ENCODE peak calls at places on chromosomes 7 and 10, in four cellular contexts. Z is brain microvascular endothelial cell, D is neural progenitor cell, U is spleen. T is an unnamed sample.
A peak's percentile ranks its signal among the peaks of the same experiment; 100 is the strongest.

GRCh38 chr10:11236234-11236633 is 218.6 kb downstream of the CELF2 start:
- DNase-seq in Z (no peak), U (no peak), D (no peak), T (no peak)

GRCh38 chr7:4726051-4726450 is 44.0 kb downstream of the FOXK1 start:
- DNase-seq in D (no peak), U (no peak), Z (no peak), T (no peak)

GRCh38 chr7:132059141-132059540 is 502.7 kb upstream of the PODXL start:
- DNase-seq in D (no peak), Z (no peak), U (no peak), T (no peak)

GRCh38 chr7:5472432-5473315 is 49.0 kb upstream of the TNRC18 start:
- DNase-seq in Z (no peak), U (no peak), D (no peak), T (no peak)

GRCh38 chr10:64175271-64175962 is 654.2 kb downstream of the REEP3 start:
- DNase-seq in U (no peak), D (no peak), Z (no peak), T (no peak)

GRCh38 chr10:86359111-86359510 is 7.5 kb downstream of the GRID1 start:
- DNase-seq in Z (no peak), U (peak; percentile 35), D (no peak), T (no peak)

GRCh38 chr7:155340721-155341120 is 43.0 kb downstream of the INSIG1 start:
- DNase-seq in D (no peak), U (no peak), Z (no peak), T (no peak)

GRCh38 chr10:32151876-32152275 is 95.7 kb upstream of the KIF5B start:
- DNase-seq in D (no peak), U (no peak), Z (peak; percentile 5), T (no peak)

GRCh38 chr7:87218941-87219544 is 489 bp downstream of the TMEM243 start:
- DNase-seq in Z (no peak), U (peak; percentile 89), D (peak; percentile 61), T (peak; percentile 63)

GRCh38 chr10:7563770-7564169 is 103.0 kb downstream of the ITIH5 start:
- DNase-seq in U (no peak), Z (no peak), D (no peak), T (no peak)

GRCh38 chr7:151017953-151018420 is 6.3 kb downstream of the ATG9B start:
- DNase-seq in Z (peak; percentile 35), D (peak; percentile 90), U (peak; percentile 94), T (peak; percentile 81)

GRCh38 chr7:22633286-22633953 is 93.6 kb upstream of the IL6 start:
- DNase-seq in Z (no peak), U (no peak), D (no peak), T (no peak)

GRCh38 chr7:196778-197321 is 4.5 kb downstream of the FAM20C start:
- DNase-seq in D (no peak), U (no peak), Z (no peak), T (no peak)

GRCh38 chr7:195830-196128 is 3.4 kb downstream of the FAM20C start:
- DNase-seq in D (no peak), U (no peak), Z (no peak), T (no peak)

GRCh38 chr7:196283-196682 is 3.9 kb downstream of the FAM20C start:
- DNase-seq in U (no peak), Z (no peak), D (no peak), T (no peak)

GRCh38 chr7:199465-200249 is 7.3 kb downstream of the FAM20C start:
- DNase-seq in D (peak; percentile 62), Z (no peak), U (no peak), T (no peak)

DNA sequence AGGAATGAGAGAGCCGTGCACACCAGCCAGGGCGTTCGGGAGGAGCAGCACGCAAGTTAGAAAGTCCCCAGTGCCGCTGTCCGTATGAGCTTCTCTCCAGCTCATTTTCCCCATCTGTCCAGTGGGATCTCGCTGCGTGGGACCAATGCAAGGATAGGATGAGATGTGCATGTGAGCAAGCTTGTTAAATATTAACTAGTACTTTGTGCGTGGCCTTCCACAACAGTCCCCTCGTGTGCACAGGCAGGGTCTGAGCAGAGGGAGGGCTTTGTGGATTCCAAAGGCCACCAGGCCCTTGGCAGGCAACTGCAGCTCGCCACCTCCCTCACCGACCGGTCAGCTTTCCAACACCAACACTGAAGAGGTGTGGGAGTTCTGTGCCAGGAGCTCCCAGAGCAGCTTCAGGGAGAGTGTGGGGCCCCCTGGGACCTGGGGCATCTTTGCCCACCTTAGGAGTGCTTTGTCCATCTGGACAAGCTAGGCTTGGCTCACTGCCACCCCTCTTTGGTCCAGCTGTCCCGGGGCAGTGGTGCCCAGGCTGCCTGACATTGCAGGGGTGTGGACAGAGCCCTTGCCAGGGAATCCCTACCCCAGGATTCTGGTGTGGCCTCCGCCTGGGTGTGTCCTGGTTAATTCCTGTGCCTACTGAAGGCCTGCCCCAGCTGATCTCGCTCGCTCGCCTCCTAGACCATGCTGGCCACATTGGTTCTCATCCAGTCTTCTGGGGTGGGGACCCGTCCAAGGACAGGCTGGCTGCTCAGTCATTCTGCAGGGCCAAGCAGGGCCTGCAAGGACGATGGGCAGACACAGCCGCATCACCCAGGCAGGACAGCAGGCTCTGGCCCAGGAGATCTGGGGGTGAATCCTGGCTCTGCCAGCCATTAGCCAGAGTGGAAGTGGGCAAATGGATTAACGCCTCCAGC is 5.3 kb downstream of the FAM20C start:
- DNase-seq in D (no peak), U (no peak), Z (no peak), T (no peak)
- H3K36me3 ChIP-seq in D (no peaks in the 10 kb centered on the region), U (no peaks in the 10 kb centered on the region), Z (peaks cover 66% of the 10 kb centered on the region), T (no peaks in the 10 kb centered on the region)

GRCh38 chr7:23811540-23811939 is 101.5 kb downstream of the STK31 start:
- DNase-seq in D (no peak), Z (no peak), U (no peak), T (no peak)
- H3K4me3 ChIP-seq in D (no peak overlapping the region), Z (no peak overlapping the region), U (no peak overlapping the region), T (no peak overlapping the region)

GRCh38 chr7:121099572-121099971 is 111.1 kb downstream of the CPED1 start:
- DNase-seq in D (peak; percentile 28), U (no peak), Z (no peak), T (no peak)
- TF ChIP-seq CTCF in D (peak; percentile 41), U (no peak), Z (peak; percentile 46), T (no peak)

GRCh38 chr10:350981-351501 is 215.8 kb downstream of the ZMYND11 start:
- DNase-seq in U (peak; percentile 69), D (no peak), Z (no peak), T (no peak)
- H3K36me3 ChIP-seq in U (peaks cover 19% of the 10 kb centered on the region), D (no peaks in the 10 kb centered on the region), Z (peaks cover 7% of the 10 kb centered on the region), T (no peaks in the 10 kb centered on the region)

GRCh38 chr10:114498413-114499111 is 94.3 kb upstream of the AFAP1L2 start:
- DNase-seq in D (no peak), U (no peak), Z (no peak), T (no peak)

GRCh38 chr10:114501650-114502049 is 97.3 kb upstream of the AFAP1L2 start:
- DNase-seq in D (no peak), Z (no peak), U (no peak), T (no peak)

GRCh38 chr10:114500643-114501042 is 96.3 kb upstream of the AFAP1L2 start:
- DNase-seq in U (no peak), D (no peak), Z (no peak), T (no peak)

GRCh38 chr10:114499630-114500190 is 95.4 kb upstream of the AFAP1L2 start:
- DNase-seq in U (peak; percentile 81), Z (no peak), D (no peak), T (peak; percentile 76)

DNA sequence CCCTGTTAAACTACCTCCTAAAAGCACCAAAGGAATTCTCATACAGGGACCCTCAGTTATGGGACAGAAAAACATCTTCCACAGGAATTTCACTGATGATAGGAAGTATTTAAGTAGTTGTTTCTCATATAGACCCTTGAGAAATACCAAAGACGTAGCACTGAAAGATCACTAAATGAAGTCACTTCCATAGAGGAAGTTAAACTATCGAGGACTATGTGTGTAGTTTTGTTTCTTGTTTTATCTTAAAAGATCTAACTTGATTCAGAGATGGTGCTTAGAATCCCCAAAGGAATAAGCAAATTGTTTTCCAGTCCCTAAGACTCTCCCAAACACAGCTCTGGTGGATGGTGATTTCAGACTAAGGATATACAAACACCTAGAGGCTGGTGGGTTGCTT is 94.8 kb upstream of the AFAP1L2 start:
- DNase-seq in Z (no peak), U (no peak), D (no peak), T (no peak)
- H3K4me3 ChIP-seq in Z (no peak overlapping the region), U (no peak overlapping the region), D (no peak overlapping the region), T (no peak overlapping the region)

GRCh38 chr7:47493971-47494370 is 87.9 kb downstream of the TNS3 start:
- DNase-seq in U (no peak), D (no peak), Z (no peak), T (no peak)

GRCh38 chr7:47496666-47497065 is 85.2 kb downstream of the TNS3 start:
- DNase-seq in D (no peak), U (no peak), Z (no peak), T (no peak)

GRCh38 chr7:47495269-47495875 is 86.5 kb downstream of the TNS3 start:
- DNase-seq in U (no peak), Z (no peak), D (no peak), T (no peak)

GRCh38 chr7:47497367-47498096 is 84.4 kb downstream of the TNS3 start:
- DNase-seq in U (peak; percentile 74), Z (no peak), D (no peak), T (no peak)

GRCh38 chr7:47496064-47496665 is 85.7 kb downstream of the TNS3 start:
- DNase-seq in Z (no peak), D (no peak), U (no peak), T (no peak)
- TF ChIP-seq CTCF in Z (no peak), D (no peak), U (no peak), T (no peak)

DNA sequence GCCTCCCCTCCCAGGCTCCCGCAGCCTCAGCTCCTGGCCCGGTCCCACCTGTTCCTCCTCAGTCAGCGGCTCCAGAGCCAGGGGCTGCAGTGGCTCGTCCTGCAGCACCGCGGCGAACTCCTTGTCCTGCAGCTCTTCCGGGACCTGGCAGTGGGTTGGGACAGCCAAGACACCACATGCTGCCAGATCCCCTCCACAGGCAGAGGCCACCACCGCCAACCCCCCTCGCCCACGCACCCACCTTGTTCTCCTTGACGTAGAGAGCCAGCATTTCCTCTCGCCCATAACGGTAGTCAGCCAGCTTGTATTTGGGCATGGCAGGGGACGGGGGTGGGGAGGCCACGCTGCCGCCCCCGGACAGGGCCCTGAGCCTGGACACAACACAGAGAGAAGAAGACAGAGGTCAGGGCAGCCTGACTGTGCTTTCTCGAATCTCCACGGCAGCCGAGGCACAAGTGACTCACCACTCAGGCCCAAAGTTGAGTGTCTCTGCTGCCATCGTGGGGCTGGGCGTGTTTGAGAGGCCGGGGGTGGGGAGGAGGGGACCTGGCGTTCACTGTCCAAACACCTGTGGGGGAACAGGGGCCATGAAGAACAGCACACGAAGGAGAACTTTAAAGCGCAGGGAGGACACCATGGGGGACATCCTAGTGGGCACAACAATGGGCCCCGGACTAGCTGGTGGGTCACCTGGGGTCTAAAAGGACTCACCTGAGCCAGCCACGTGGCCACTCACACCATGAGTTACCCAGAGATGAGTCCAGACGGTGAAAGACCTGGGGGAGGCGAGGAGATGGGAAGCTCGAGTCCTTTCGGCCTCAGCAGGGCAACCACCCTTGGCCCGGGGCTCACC is 6.1 kb downstream of the GIGYF1 start:
- DNase-seq in U (no peak), Z (no peak), D (no peak), T (no peak)
- H3K36me3 ChIP-seq in U (peaks cover 57% of the 10 kb centered on the region), Z (peaks cover 53% of the 10 kb centered on the region), D (no peaks in the 10 kb centered on the region), T (peaks cover 12% of the 10 kb centered on the region)